ENCODE peak calls at places on chromosomes 6 and 20, in ten cellular contexts. T is lung microvascular endothelial cell; C is foreskin fibroblast; D is T-helper 1 cell; V is mesothelial cell of epicardium; I is uterus; S is CD4-positive, CD25-positive, alpha-beta regulatory T cell; Q is stimulated activated CD4-positive, alpha-beta T cell treated with anti-CD3 and anti-CD28 coated beads, Interleukin-12 subunit alpha, Interleukin-12 subunit beta, amount 100 ng/mL, for 48 hours; X is fibroblast of the conjunctiva; A is NCI-H82. K is an unnamed sample.

GRCh38 chr6:34580707-34581560 is 24.8 kb upstream of the SPDEF start:
- DNase-seq in T (no peak), C (no peak), D (no peak), V (no peak), I (peak), S (no peak), Q (no peak), X (no peak), A (no peak), K (no peak)

GRCh38 chr20:18005170-18005989 is 36.6 kb downstream of the MGME1 start:
- DNase-seq in T (no peak), C (no peak), D (no peak), V (no peak), I (no peak), S (no peak), Q (no peak), X (no peak), A (no peak), K (no peak)

GRCh38 chr20:21396045-21396893 is 1.1 kb downstream of the NKX2-4 start:
- DNase-seq in T (no peak), C (no peak), D (no peak), V (peak), I (no peak), S (no peak), Q (no peak), X (no peak), A (peak), K (no peak)

GRCh38 chr6:38937839-38938613 is 110.6 kb upstream of the GLP1R start:
- DNase-seq in T (no peak), C (no peak), D (no peak), V (no peak), I (no peak), S (peak), Q (no peak), X (no peak), A (no peak), K (no peak)

GRCh38 chr20:41344938-41345728 is 4.5 kb downstream of the LPIN3 start:
- DNase-seq in T (no peak), C (no peak), D (no peak), V (no peak), I (no peak), S (no peak), Q (no peak), X (no peak), A (no peak), K (no peak)

GRCh38 chr6:23213193-23213592 is 643.8 kb downstream of the HDGFL1 start:
- DNase-seq in T (no peak), C (peak), D (no peak), V (no peak), I (no peak), S (no peak), Q (no peak), X (peak), A (no peak), K (peak)

GRCh38 chr20:41526327-41526726 is 91.8 kb downstream of the CHD6 start:
- DNase-seq in T (no peak), C (no peak), D (no peak), V (no peak), I (no peak), S (no peak), Q (no peak), X (no peak), A (no peak), K (no peak)

GRCh38 chr6:43912598-43913387 is 142.8 kb downstream of the VEGFA start:
- DNase-seq in T (no peak), C (no peak), D (no peak), V (no peak), I (no peak), S (no peak), Q (no peak), X (no peak), A (no peak), K (no peak)

GRCh38 chr6:14366880-14367279 is 249.3 kb downstream of the CD83 start:
- DNase-seq in T (no peak), C (no peak), D (no peak), V (no peak), I (peak), S (no peak), Q (no peak), X (no peak), A (no peak), K (no peak)

GRCh38 chr20:62605996-62606395 is 36.3 kb upstream of the SLCO4A1 start:
- DNase-seq in T (no peak), C (peak), D (no peak), V (no peak), I (no peak), S (no peak), Q (no peak), X (no peak), A (no peak), K (no peak)

GRCh38 chr6:125611573-125612399 is 137.6 kb upstream of the HEY2 start:
- DNase-seq in T (peak), C (peak), D (no peak), V (no peak), I (no peak), S (no peak), Q (no peak), X (no peak), A (no peak), K (no peak)

GRCh38 chr6:147586044-147586443 is 77.6 kb downstream of the SAMD5 start:
- DNase-seq in T (no peak), C (peak), D (no peak), V (no peak), I (no peak), S (no peak), Q (no peak), X (peak), A (no peak), K (no peak)

GRCh38 chr6:134005824-134006223 is 46.6 kb downstream of the SLC2A12 start:
- DNase-seq in T (no peak), C (peak), D (no peak), V (no peak), I (no peak), S (no peak), Q (no peak), X (no peak), A (no peak), K (no peak)

GRCh38 chr6:54132587-54132986 is 21.3 kb downstream of the MLIP start:
- DNase-seq in T (no peak), C (no peak), D (no peak), V (no peak), I (no peak), S (no peak), Q (no peak), X (no peak), A (no peak), K (no peak)

GRCh38 chr20:15200139-15200538 is 862.7 kb upstream of the FLRT3 start:
- DNase-seq in T (no peak), C (peak), D (no peak), V (no peak), I (no peak), S (no peak), Q (no peak), X (no peak), A (no peak), K (no peak)

GRCh38 chr6:134550604-134551003 is 232.7 kb upstream of the SGK1 start:
- DNase-seq in T (peak), C (peak), D (no peak), V (no peak), I (no peak), S (no peak), Q (no peak), X (no peak), A (no peak), K (no peak)

GRCh38 chr20:17936791-17937687 is 31.6 kb downstream of the SNX5 start:
- DNase-seq in T (peak), C (peak), D (no peak), V (no peak), I (peak), S (no peak), Q (no peak), X (no peak), A (no peak), K (no peak)

K was measured in GOT3.